ENCODE peak calls at places on chromosome 12, in four cellular contexts. C is K562, K is GM12878, M is IMR-90. U is an unnamed sample.
A peak's percentile ranks its signal among the peaks of the same experiment; 100 is the strongest.

GRCh38 chr12:76558684-76559276 is 791 bp downstream of the OSBPL8 start:
- DNase-seq in M (peak; percentile 44), K (no peak), C (peak; percentile 73), U (peak; percentile 60)

GRCh38 chr12:102478416-102479098 is 1.8 kb downstream of the IGF1 start:
- DNase-seq in M (no peak), C (peak; percentile 31), K (peak; percentile 82), U (no peak)

GRCh38 chr12:26936559-26937442 is 980 bp downstream of the INTS13 start:
- DNase-seq in C (peak; percentile 31), K (no peak), M (no peak), U (peak; percentile 34)

GRCh38 chr12:14239350-14239934 is 126.0 kb upstream of the ATF7IP start:
- DNase-seq in M (no peak), K (peak; percentile 86), C (no peak), U (no peak)

GRCh38 chr12:14982562-14982961 is 9.7 kb downstream of the PDE6H start:
- DNase-seq in M (no peak), C (no peak), K (no peak), U (no peak)

GRCh38 chr12:52256165-52256935 is 18.1 kb upstream of the KRT86 start:
- DNase-seq in K (no peak), C (no peak), M (no peak), U (no peak)

GRCh38 chr12:93098077-93098476 is 169.0 kb upstream of the EEA1 start:
- DNase-seq in M (peak; percentile 35), C (peak; percentile 81), K (peak; percentile 51), U (peak; percentile 53)

GRCh38 chr12:89651192-89651591 is 57.4 kb downstream of the ATP2B1 start:
- DNase-seq in M (no peak), C (no peak), K (no peak), U (no peak)

GRCh38 chr12:109880938-109881337 is 597 bp upstream of the GLTP start:
- DNase-seq in C (no peak), K (no peak), M (no peak), U (peak; percentile 14)

GRCh38 chr12:108792361-108793292 is 61.3 kb upstream of the CORO1C start:
- DNase-seq in K (no peak), C (no peak), M (no peak), U (no peak)

GRCh38 chr12:53221203-53222076 is 10.6 kb downstream of the RARG start:
- DNase-seq in C (peak; percentile 75), K (no peak), M (peak; percentile 51), U (peak; percentile 72)

GRCh38 chr12:74292351-74293194 is 245.1 kb upstream of the ATXN7L3B start:
- DNase-seq in K (no peak), M (no peak), C (peak; percentile 95), U (no peak)

GRCh38 chr12:116381744-116382455 is 104.4 kb upstream of the MED13L start:
- DNase-seq in C (no peak), M (peak; percentile 98), K (no peak), U (peak; percentile 89)

GRCh38 chr12:49030119-49030518 is 11.5 kb upstream of the PRKAG1 start:
- DNase-seq in M (no peak), C (no peak), K (no peak), U (no peak)

GRCh38 chr12:70722584-70723343 is 85.5 kb upstream of the PTPRB start:
- DNase-seq in K (no peak), M (no peak), C (peak; percentile 35), U (peak; percentile 96)

GRCh38 chr12:13170892-13171490 is 25.5 kb upstream of the EMP1 start:
- DNase-seq in K (no peak), M (peak; percentile 36), C (no peak), U (no peak)

GRCh38 chr12:93777249-93777648 is 100.1 kb downstream of the CRADD start:
- DNase-seq in C (no peak), K (no peak), M (peak; percentile 67), U (peak; percentile 85)

GRCh38 chr12:102631274-102631673 is 150.9 kb upstream of the IGF1 start:
- DNase-seq in K (no peak), M (peak; percentile 82), C (no peak), U (no peak)

GRCh38 chr12:110857528-110857927 is 10.7 kb downstream of the CCDC63 start:
- DNase-seq in K (no peak), M (no peak), C (no peak), U (no peak)

GRCh38 chr12:19129486-19130223 is at the start of gene PLEKHA5:
- DNase-seq in C (peak; percentile 74), K (no peak), M (peak; percentile 64), U (peak; percentile 31)

GRCh38 chr12:130281157-130281799 is 56.4 kb upstream of the PIWIL1 start:
- DNase-seq in M (no peak), K (no peak), C (peak; percentile 50), U (no peak)

GRCh38 chr12:124352839-124353238 is 57.9 kb downstream of the RFLNA start:
- DNase-seq in M (no peak), K (no peak), C (peak; percentile 82), U (peak; percentile 42)

GRCh38 chr12:8867009-8867408 is 44.6 kb downstream of the A2ML1 start:
- DNase-seq in M (no peak), C (no peak), K (no peak), U (no peak)

GRCh38 chr12:102702447-102703114 is 214.5 kb downstream of the PAH start:
- DNase-seq in M (peak; percentile 65), K (no peak), C (peak; percentile 71), U (peak; percentile 24)

GRCh38 chr12:69097619-69098368 is 141.6 kb upstream of the CPSF6 start:
- DNase-seq in K (no peak), C (no peak), M (no peak), U (peak; percentile 52)

GRCh38 chr12:1346126-1346525 is 248.3 kb downstream of the FBXL14 start:
- DNase-seq in K (no peak), M (peak; percentile 62), C (no peak), U (no peak)

GRCh38 chr12:57005980-57006808 is at the start of gene ZBTB39:
- DNase-seq in M (peak; percentile 35), K (no peak), C (peak; percentile 74), U (peak; percentile 37)

GRCh38 chr12:26378721-26379120 is 183.3 kb downstream of the SSPN start:
- DNase-seq in K (no peak), M (no peak), C (no peak), U (peak; percentile 89)

GRCh38 chr12:124386059-124386458 is 91.2 kb downstream of the RFLNA start:
- DNase-seq in M (no peak), K (no peak), C (no peak), U (no peak)

GRCh38 chr12:48717252-48717695 is 767 bp upstream of the CCNT1 start:
- DNase-seq in K (peak; percentile 9), M (peak; percentile 4), C (peak; percentile 35), U (peak; percentile 33)

GRCh38 chr12:84912191-84913142 is at the start of gene SLC6A15:
- DNase-seq in C (no peak), K (no peak), M (peak; percentile 46), U (peak; percentile 27)

GRCh38 chr12:75816892-75817291 is 214.7 kb downstream of the PHLDA1 start:
- DNase-seq in C (peak; percentile 10), M (peak; percentile 79), K (peak; percentile 5), U (peak; percentile 48)

GRCh38 chr12:113184098-113184899 is 979 bp downstream of the DDX54 start:
- DNase-seq in K (no peak), M (no peak), C (no peak), U (no peak)

GRCh38 chr12:49903700-49904423 is at the start of gene FAIM2:
- DNase-seq in C (no peak), M (peak; percentile 82), K (no peak), U (no peak)

GRCh38 chr12:45907955-45908354 is 82.4 kb downstream of the SCAF11 start:
- DNase-seq in C (no peak), K (peak; percentile 11), M (no peak), U (no peak)

GRCh38 chr12:45909041-45909713 is 81.2 kb downstream of the SCAF11 start:
- DNase-seq in C (no peak), M (peak; percentile 78), K (no peak), U (no peak)

GRCh38 chr12:45913631-45914030 is 76.7 kb downstream of the SCAF11 start:
- DNase-seq in M (no peak), C (no peak), K (no peak), U (no peak)

GRCh38 chr12:45914090-45914489 is 76.3 kb downstream of the SCAF11 start:
- DNase-seq in K (no peak), M (peak; percentile 91), C (peak; percentile 16), U (no peak)

GRCh38 chr12:45912774-45913173 is 77.6 kb downstream of the SCAF11 start:
- DNase-seq in K (no peak), C (no peak), M (no peak), U (peak; percentile 30)
- TF ChIP-seq FOS in K (no peak), C (no peak), M (no peak), U (no peak)

DNA sequence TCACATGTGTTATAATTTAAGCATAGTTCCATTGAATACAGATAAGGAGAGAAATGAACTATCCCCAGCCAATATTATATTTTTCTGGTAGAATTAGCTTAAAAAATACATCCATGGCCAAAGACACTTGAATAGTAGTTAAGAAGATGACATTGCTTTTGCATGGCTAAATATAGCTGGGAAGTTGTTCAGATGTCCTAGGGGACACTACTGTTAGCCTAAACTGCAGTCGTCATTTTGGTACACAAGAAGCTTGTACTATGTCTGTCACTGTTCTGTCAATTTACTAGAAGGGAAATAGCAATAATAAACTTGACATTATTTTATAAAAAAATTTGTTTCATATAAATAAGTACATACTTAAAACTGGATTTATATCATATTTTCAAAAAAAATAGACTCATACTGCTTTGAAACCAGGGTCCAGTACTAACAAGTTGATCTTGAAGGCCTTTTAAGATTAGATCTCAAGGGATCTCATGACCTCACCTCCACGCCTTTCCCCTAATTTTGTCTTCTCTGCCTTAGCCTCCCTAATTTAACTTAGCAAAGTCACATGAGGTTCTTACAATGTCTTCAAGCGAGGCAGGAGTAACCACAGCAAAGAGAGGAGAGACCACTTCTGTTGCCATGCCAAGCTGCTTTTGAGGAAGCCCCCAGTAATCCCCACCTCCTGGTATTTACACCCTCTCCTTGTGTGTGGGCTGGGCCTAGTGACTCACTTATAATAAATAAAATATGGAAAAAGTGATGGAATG is 81.0 kb downstream of the AVPR1A start:
- DNase-seq in C (no peak), K (no peak), M (no peak), U (no peak)
- TF ChIP-seq FOS in C (no peak), K (no peak), M (no peak), U (no peak)

DNA sequence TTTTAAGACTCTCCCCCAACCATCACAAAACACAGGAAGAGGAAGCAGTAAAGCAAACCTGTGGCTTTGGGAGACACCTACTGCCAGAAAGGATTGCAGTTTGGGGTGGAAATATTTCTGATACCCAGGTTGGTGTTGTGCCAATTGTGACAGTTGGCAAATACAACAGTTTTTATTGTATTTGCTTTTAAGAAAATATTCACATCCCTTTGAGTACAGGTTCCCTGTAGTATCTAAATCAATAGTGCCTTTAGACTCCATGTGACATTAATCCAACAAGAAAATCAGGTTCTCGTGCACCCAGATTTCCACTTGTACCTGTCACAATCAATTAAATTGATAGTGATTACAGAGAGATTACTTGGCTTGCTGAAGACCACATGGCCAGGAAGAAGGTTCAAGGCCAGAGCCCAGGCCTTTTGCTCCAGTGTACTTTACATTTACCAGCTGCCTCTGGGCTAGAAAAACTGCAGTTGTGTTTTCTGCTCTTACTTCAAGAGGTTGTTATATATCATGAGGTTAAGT is 361.2 kb downstream of the ATP23 start:
- DNase-seq in M (no peak), C (no peak), K (no peak), U (peak; percentile 37)
- TF ChIP-seq FOS in M (no peak), C (no peak), K (no peak), U (no peak)

DNA sequence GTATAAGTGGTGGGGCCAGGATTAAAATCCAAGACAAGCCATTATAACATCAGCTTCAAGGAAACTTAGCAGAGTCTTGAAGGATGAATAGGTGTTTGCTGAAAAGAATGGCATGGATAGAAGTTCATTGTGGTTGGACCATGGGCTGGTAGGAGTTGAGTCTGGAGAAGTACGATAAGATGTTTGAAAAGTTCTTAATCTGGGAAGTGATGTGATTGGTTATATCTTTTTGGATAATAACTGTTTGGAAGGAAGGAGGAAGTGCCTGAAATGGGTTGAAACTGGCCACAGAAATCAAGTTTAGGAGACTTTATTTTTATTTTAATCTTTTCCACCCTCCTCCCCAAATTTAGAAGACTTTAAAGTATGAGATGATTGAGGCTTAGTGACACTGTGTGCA is 4.9 kb downstream of the DENR start:
- DNase-seq in K (no peak), M (no peak), C (peak; percentile 48), U (no peak)
- TF ChIP-seq FOS in K (no peak), M (no peak), C (no peak), U (no peak)

U was measured in endothelial cell of umbilical vein.